ENCODE peak calls at places on chromosomes 7 and 10, in seven cellular contexts. C is EL; L is ELR; R is activated naive CD4-positive, alpha-beta T cell treated with Interleukin-2 at 50 U/mL for 16 hours; W is activated T-helper 1 cell treated with anti-CD3 and anti-CD28 coated beads, Interleukin-12 subunit alpha, Interleukin-12 subunit beta, Interleukin-2, Interleukin-4 antibody, amounts not matched to agents 30 ng/mL and 10 ng/mL and 1 ng/mL, durations not matched to agents 14 hours and 24 hours and 36 hours; A is NCI-H2029 treated with DMSO at 0.1 percent for 48 hours; Q is amniotic stem cell. O is an unnamed sample.
A peak's percentile ranks its signal among the peaks of the same experiment; 100 is the strongest.

GRCh38 chr7:41187322-41187721 is 515.6 kb downstream of the INHBA start:
- DNase-seq in W (no peak), Q (no peak), C (no peak), R (no peak), A (no peak), L (peak; percentile 21), O (no peak)

GRCh38 chr10:121080324-121080807 is 229.2 kb downstream of the WDR11 start:
- DNase-seq in W (no peak), R (no peak), A (no peak), C (no peak), Q (no peak), L (no peak), O (no peak)

GRCh38 chr10:49508654-49509053 is 30.3 kb downstream of the ERCC6 start:
- DNase-seq in L (no peak), R (no peak), Q (no peak), C (no peak), W (no peak), A (no peak), O (no peak)

GRCh38 chr7:44176486-44176885 is 12.8 kb downstream of the GCK start:
- DNase-seq in A (no peak), W (no peak), C (no peak), R (no peak), L (no peak), Q (no peak), O (no peak)

GRCh38 chr7:73308665-73309214 is at the start of gene NSUN5:
- DNase-seq in A (peak; percentile 34), R (peak; percentile 92), Q (no peak), W (peak; percentile 88), L (peak; percentile 69), C (peak; percentile 70), O (peak; percentile 85)

GRCh38 chr7:2646680-2647571 is 15.1 kb downstream of the TTYH3 start:
- DNase-seq in R (no peak), C (no peak), Q (no peak), L (no peak), W (no peak), A (no peak), O (no peak)

GRCh38 chr10:122291739-122292138 is 20.6 kb downstream of the BTBD16 start:
- DNase-seq in R (no peak), C (no peak), A (no peak), W (no peak), L (no peak), Q (no peak), O (no peak)

GRCh38 chr7:35342786-35343185 is 88.9 kb upstream of the TBX20 start:
- DNase-seq in L (no peak), A (no peak), W (no peak), R (no peak), C (no peak), Q (no peak), O (no peak)

GRCh38 chr7:29194206-29194593 is 375 bp upstream of the CHN2 start:
- DNase-seq in Q (no peak), C (no peak), L (no peak), R (no peak), A (no peak), W (no peak), O (peak; percentile 50)

GRCh38 chr10:110636932-110637557 is 7.1 kb upstream of the RBM20 start:
- DNase-seq in W (no peak), C (no peak), L (no peak), Q (no peak), A (no peak), R (no peak), O (no peak)

GRCh38 chr7:142797342-142797798 is 26.6 kb downstream of the PRSS2 start:
- DNase-seq in Q (no peak), W (no peak), A (no peak), C (no peak), R (no peak), L (no peak), O (no peak)

GRCh38 chr10:116655573-116655972 is 34.8 kb downstream of the PNLIPRP2 start:
- DNase-seq in R (no peak), A (no peak), W (no peak), Q (no peak), L (no peak), C (no peak), O (no peak)

GRCh38 chr10:95793401-95794045 is 37.6 kb downstream of the ENTPD1 start:
- DNase-seq in Q (no peak), R (no peak), W (peak; percentile 26), L (no peak), A (no peak), C (no peak), O (no peak)

GRCh38 chr10:79070091-79070610 is 1.4 kb downstream of the ZMIZ1 start:
- DNase-seq in C (peak; percentile 50), W (no peak), Q (no peak), R (no peak), L (peak; percentile 50), A (no peak), O (no peak)

GRCh38 chr7:120185940-120186682 is 86.9 kb upstream of the KCND2 start:
- DNase-seq in C (no peak), L (no peak), W (no peak), R (no peak), Q (no peak), A (no peak), O (no peak)

GRCh38 chr10:58225654-58226053 is 42.0 kb downstream of the IPMK start:
- DNase-seq in R (no peak), W (no peak), Q (no peak), L (no peak), A (no peak), C (no peak), O (no peak)

GRCh38 chr10:73110345-73110849 is at the start of gene NUDT13:
- DNase-seq in Q (peak; percentile 38), C (peak; percentile 78), L (peak; percentile 87), A (peak; percentile 41), W (peak; percentile 26), R (peak; percentile 43), O (no peak)

GRCh38 chr7:93902777-93903423 is 3.5 kb upstream of the GNGT1 start:
- DNase-seq in L (peak; percentile 61), R (no peak), A (no peak), C (peak; percentile 69), Q (no peak), W (no peak), O (no peak)

GRCh38 chr7:31896929-31897328 is 173.3 kb downstream of the PDE1C start:
- DNase-seq in R (no peak), L (no peak), C (no peak), A (no peak), W (no peak), Q (no peak), O (no peak)

GRCh38 chr10:112950714-112951348 is 784 bp downstream of the TCF7L2 start:
- DNase-seq in L (peak; percentile 76), R (peak; percentile 15), C (peak; percentile 62), A (no peak), Q (no peak), W (no peak), O (no peak)

GRCh38 chr7:55086413-55087201 is 67.8 kb downstream of the EGFR start:
- DNase-seq in Q (peak; percentile 67), C (peak; percentile 91), A (no peak), W (no peak), L (peak; percentile 88), R (no peak), O (no peak)

GRCh38 chr7:74449809-74450397 is 3.8 kb upstream of the GTF2IRD1 start:
- DNase-seq in W (peak; percentile 47), C (peak; percentile 55), A (no peak), Q (no peak), L (peak; percentile 71), R (peak; percentile 69), O (no peak)

O was measured in dorsolateral prefrontal cortex.